ENCODE peak calls at places on chromosomes 1 and 21, in nine cellular contexts. G, I, X, V, E, D, Y, M and L are unnamed samples.

GRCh38 chr1:43704838-43705237 is 2.5 kb upstream of the ST3GAL3 start:
- DNase-seq in G (peak), I (peak), X (no peak), V (no peak), E (peak), D (peak), Y (peak), M (no peak), L (no peak)

GRCh38 chr1:10880063-10880462 is 83.6 kb upstream of the CASZ1 start:
- DNase-seq in G (no peak), I (no peak), X (no peak), V (no peak), E (no peak), D (no peak), Y (no peak), M (no peak), L (no peak)

GRCh38 chr1:226688056-226688748 is 50.9 kb downstream of the ITPKB start:
- DNase-seq in G (no peak), I (peak), X (no peak), V (no peak), E (no peak), D (no peak), Y (no peak), M (no peak), L (no peak)

GRCh38 chr1:29861446-29861845 is 625.1 kb downstream of the PTPRU start:
- DNase-seq in G (no peak), I (no peak), X (no peak), V (no peak), E (no peak), D (no peak), Y (no peak), M (no peak), L (no peak)

GRCh38 chr1:49351744-49352143 is 575.1 kb upstream of the BEND5 start:
- DNase-seq in G (no peak), I (peak), X (no peak), V (no peak), E (no peak), D (no peak), Y (peak), M (no peak), L (no peak)

GRCh38 chr21:33109574-33110339 is 39.8 kb downstream of the OLIG1 start:
- DNase-seq in G (no peak), I (peak), X (no peak), V (peak), E (no peak), D (peak), Y (no peak), M (peak), L (no peak)

GRCh38 chr21:38346286-38346685 is 89.5 kb downstream of the KCNJ15 start:
- DNase-seq in G (no peak), I (no peak), X (no peak), V (no peak), E (no peak), D (no peak), Y (no peak), M (no peak), L (no peak)

GRCh38 chr1:210372491-210372890 is 43.8 kb downstream of the HHAT start:
- DNase-seq in G (no peak), I (no peak), X (no peak), V (no peak), E (no peak), D (no peak), Y (no peak), M (no peak), L (no peak)

GRCh38 chr1:195458365-195458764 is 1149.9 kb downstream of the KCNT2 start:
- DNase-seq in G (no peak), I (no peak), X (no peak), V (no peak), E (no peak), D (no peak), Y (no peak), M (no peak), L (no peak)

GRCh38 chr1:114554577-114554976 is 26.8 kb downstream of the BCAS2 start:
- DNase-seq in G (no peak), I (no peak), X (no peak), V (no peak), E (no peak), D (no peak), Y (no peak), M (no peak), L (no peak)

GRCh38 chr1:225657462-225657989 is 4.6 kb upstream of the ENAH start:
- DNase-seq in G (peak), I (no peak), X (no peak), V (no peak), E (no peak), D (no peak), Y (peak), M (no peak), L (no peak)

GRCh38 chr1:109786531-109787021 is 22.9 kb upstream of the EPS8L3 start:
- DNase-seq in G (peak), I (no peak), X (no peak), V (no peak), E (no peak), D (no peak), Y (no peak), M (no peak), L (no peak)

GRCh38 chr1:31069392-31069791 is 3.9 kb upstream of the PUM1 start:
- DNase-seq in G (no peak), I (no peak), X (no peak), V (no peak), E (no peak), D (no peak), Y (no peak), M (no peak), L (no peak)

GRCh38 chr21:31993826-31994791 is 121.3 kb downstream of the HUNK start:
- DNase-seq in G (no peak), I (no peak), X (no peak), V (no peak), E (no peak), D (no peak), Y (no peak), M (no peak), L (no peak)

GRCh38 chr1:3885611-3886010 is 14.5 kb downstream of the C1orf174 start:
- DNase-seq in G (no peak), I (no peak), X (no peak), V (no peak), E (no peak), D (no peak), Y (no peak), M (no peak), L (no peak)

GRCh38 chr1:175857756-175858155 is 114.4 kb upstream of the TNR start:
- DNase-seq in G (no peak), I (no peak), X (no peak), V (no peak), E (no peak), D (no peak), Y (no peak), M (no peak), L (no peak)

GRCh38 chr1:20834192-20834591 is 47.1 kb upstream of the HP1BP3 start:
- DNase-seq in G (no peak), I (no peak), X (no peak), V (no peak), E (no peak), D (no peak), Y (no peak), M (no peak), L (no peak)

GRCh38 chr1:199243423-199244061 is 604.7 kb downstream of the PTPRC start:
- DNase-seq in G (peak), I (peak), X (no peak), V (peak), E (no peak), D (peak), Y (peak), M (peak), L (no peak)

GRCh38 chr1:226541231-226541630 is 7.3 kb upstream of the STUM start:
- DNase-seq in G (no peak), I (no peak), X (no peak), V (no peak), E (no peak), D (no peak), Y (no peak), M (no peak), L (no peak)

GRCh38 chr1:14626869-14627607 is 28.6 kb downstream of the KAZN start:
- DNase-seq in G (peak), I (peak), X (no peak), V (no peak), E (no peak), D (no peak), Y (no peak), M (no peak), L (no peak)

GRCh38 chr1:20551945-20552727 is at the start of gene FAM43B:
- DNase-seq in G (peak), I (peak), X (no peak), V (peak), E (no peak), D (peak), Y (no peak), M (peak), L (no peak)

GRCh38 chr1:109272021-109272799 is 10.7 kb downstream of the PSRC1 start:
- DNase-seq in G (no peak), I (no peak), X (no peak), V (no peak), E (no peak), D (no peak), Y (no peak), M (no peak), L (no peak)

GRCh38 chr1:244830639-244831038 is 4.8 kb upstream of the COX20 start:
- DNase-seq in G (no peak), I (no peak), X (no peak), V (no peak), E (no peak), D (no peak), Y (no peak), M (no peak), L (no peak)

GRCh38 chr1:14113841-14114567 is 414.0 kb downstream of the PRDM2 start:
- DNase-seq in G (peak), I (peak), X (no peak), V (no peak), E (no peak), D (no peak), Y (peak), M (peak), L (no peak)

GRCh38 chr1:187045371-187045770 is 216.6 kb downstream of the PLA2G4A start:
- DNase-seq in G (no peak), I (no peak), X (no peak), V (no peak), E (no peak), D (no peak), Y (no peak), M (no peak), L (no peak)

GRCh38 chr1:220789532-220790147 is 2.9 kb downstream of the MTARC1 start:
- DNase-seq in G (no peak), I (no peak), X (no peak), V (no peak), E (no peak), D (no peak), Y (no peak), M (no peak), L (no peak)

GRCh38 chr21:46542588-46543092 is 62.2 kb downstream of the S100B start:
- DNase-seq in G (no peak), I (no peak), X (no peak), V (no peak), E (no peak), D (no peak), Y (no peak), M (no peak), L (no peak)

GRCh38 chr1:112172294-112172882 is 182.9 kb upstream of the KCND3 start:
- DNase-seq in G (peak), I (peak), X (no peak), V (peak), E (no peak), D (peak), Y (peak), M (peak), L (no peak)

GRCh38 chr1:8448906-8449661 is 131.2 kb downstream of the SLC45A1 start:
- DNase-seq in G (peak), I (no peak), X (no peak), V (no peak), E (no peak), D (no peak), Y (no peak), M (peak), L (no peak)

GRCh38 chr1:62912028-62912638 is 128.2 kb downstream of the ATG4C start:
- DNase-seq in G (peak), I (peak), X (no peak), V (no peak), E (no peak), D (peak), Y (no peak), M (no peak), L (no peak)

GRCh38 chr1:172108494-172108893 is 267.2 kb downstream of the DNM3 start:
- DNase-seq in G (peak), I (no peak), X (no peak), V (no peak), E (no peak), D (no peak), Y (peak), M (no peak), L (no peak)

GRCh38 chr1:219257751-219258150 is 84.1 kb downstream of the LYPLAL1 start:
- DNase-seq in G (no peak), I (no peak), X (no peak), V (no peak), E (no peak), D (no peak), Y (no peak), M (no peak), L (no peak)

GRCh38 chr1:67773462-67773861 is 59.8 kb downstream of the GNG12 start:
- DNase-seq in G (no peak), I (no peak), X (no peak), V (no peak), E (no peak), D (peak), Y (peak), M (no peak), L (no peak)

GRCh38 chr1:20480261-20481157 is 5.5 kb downstream of the CAMK2N1 start:
- DNase-seq in G (no peak), I (no peak), X (no peak), V (no peak), E (no peak), D (no peak), Y (no peak), M (no peak), L (no peak)

GRCh38 chr1:41473738-41474362 is 10.6 kb downstream of the EDN2 start:
- DNase-seq in G (no peak), I (no peak), X (no peak), V (no peak), E (no peak), D (no peak), Y (no peak), M (no peak), L (no peak)

GRCh38 chr1:77322061-77322900 is 40.5 kb downstream of the AK5 start:
- DNase-seq in G (peak), I (peak), X (no peak), V (no peak), E (no peak), D (no peak), Y (peak), M (no peak), L (no peak)

GRCh38 chr1:219906924-219907771 is 21.2 kb downstream of the SLC30A10 start:
- DNase-seq in G (peak), I (no peak), X (no peak), V (no peak), E (no peak), D (peak), Y (no peak), M (no peak), L (no peak)